ENCODE peak calls at places on chromosomes 3 and 15, in seven cellular contexts. E, W, F, U, A, M and H are unnamed samples.

GRCh38 chr15:70158996-70159355 is 61.3 kb upstream of the TLE3 start:
- DNase-seq in E (no peak), F (no peak), U (no peak), W (no peak), A (no peak), M (no peak), H (no peak)

GRCh38 chr15:88497109-88497761 is 29.7 kb downstream of the MRPS11 start:
- DNase-seq in W (no peak), M (no peak), U (no peak), A (no peak), F (no peak), E (no peak), H (no peak)

GRCh38 chr15:100042558-100042957 is 299.2 kb downstream of the ADAMTS17 start:
- DNase-seq in A (no peak), U (no peak), W (no peak), F (peak; percentile 66), E (peak; percentile 62), M (no peak), H (no peak)

GRCh38 chr15:99958426-99959097 is 225.3 kb upstream of the LYSMD4 start:
- DNase-seq in F (no peak), U (no peak), E (no peak), A (no peak), M (no peak), W (peak; percentile 2), H (no peak)

GRCh38 chr15:81843226-81843625 is 202.6 kb downstream of the MEX3B start:
- DNase-seq in M (no peak), U (no peak), A (no peak), E (no peak), F (no peak), W (no peak), H (no peak)

GRCh38 chr3:186782542-186783069 is 771 bp upstream of the EIF4A2 start:
- DNase-seq in W (no peak), A (no peak), E (no peak), F (no peak), M (no peak), U (no peak), H (peak; percentile 63)

GRCh38 chr3:133093366-133093765 is 55.2 kb downstream of the TMEM108 start:
- DNase-seq in U (no peak), W (no peak), M (no peak), A (no peak), F (no peak), E (no peak), H (no peak)

GRCh38 chr15:35062164-35063099 is 22.7 kb downstream of the NANOGP8 start:
- DNase-seq in A (no peak), M (no peak), U (no peak), E (no peak), W (no peak), F (no peak), H (no peak)

GRCh38 chr3:184761976-184762375 is 50.0 kb upstream of the VPS8 start:
- DNase-seq in A (no peak), U (no peak), W (no peak), F (no peak), E (no peak), M (no peak), H (no peak)

GRCh38 chr3:143634991-143635390 is 213.3 kb downstream of the SLC9A9 start:
- DNase-seq in W (no peak), E (no peak), A (no peak), U (no peak), M (peak; percentile 94), F (no peak), H (no peak)

GRCh38 chr3:58101499-58102370 is 93.5 kb downstream of the FLNB start:
- DNase-seq in E (no peak), M (no peak), F (no peak), W (no peak), A (no peak), U (no peak), H (no peak)

GRCh38 chr3:160841455-160841854 is 85.4 kb downstream of the PPM1L start:
- DNase-seq in W (no peak), F (no peak), U (no peak), M (no peak), A (no peak), E (no peak), H (no peak)

GRCh38 chr15:76146808-76147207 is 87.0 kb downstream of the TMEM266 start:
- DNase-seq in A (no peak), E (no peak), U (no peak), M (no peak), F (no peak), W (no peak), H (no peak)

GRCh38 chr3:187025254-187025655 is 94.9 kb downstream of the ST6GAL1 start:
- DNase-seq in U (no peak), W (no peak), E (no peak), F (no peak), A (no peak), M (no peak), H (no peak)

GRCh38 chr15:73908030-73908821 is 18.0 kb upstream of the LOXL1 start:
- DNase-seq in F (peak; percentile 63), A (peak; percentile 53), E (peak; percentile 49), W (peak; percentile 89), U (peak; percentile 33), M (peak; percentile 84), H (peak; percentile 38)